ENCODE peak calls at places on chromosomes 2 and 18, in nine cellular contexts. Y is activated naive CD8-positive, alpha-beta T cell treated with anti-CD3 and anti-CD28 coated beads, Interleukin-2, amount 50 U/mL, for 24 hours; R is C1 segment of cervical spinal cord; Q is endothelial cell; F is activated naive CD4-positive, alpha-beta T cell; U is T-helper 1 cell; E is iris pigment epithelial cell; L is HuH-7.5; C is Calu3. X is an unnamed sample.

GRCh38 chr2:120419073-120419472 is 73.1 kb downstream of the INHBB start:
- DNase-seq in Y (no peak), R (no peak), Q (no peak), F (no peak), U (no peak), E (no peak), L (no peak), C (no peak), X (no peak)

GRCh38 chr2:126658910-126659613 is 3.1 kb downstream of the GYPC start:
- DNase-seq in Y (peak; percentile 69), R (no peak), Q (no peak), F (no peak), U (peak; percentile 24), E (peak; percentile 53), L (no peak), C (no peak), X (no peak)

GRCh38 chr18:11728247-11728646 is 39.2 kb downstream of the GNAL start:
- DNase-seq in Y (no peak), R (no peak), Q (peak; percentile 18), F (no peak), U (no peak), E (peak; percentile 35), L (no peak), C (no peak), X (no peak)

GRCh38 chr2:105329561-105330495 is at the start of gene TGFBRAP1:
- DNase-seq in Y (peak; percentile 57), R (peak; percentile 18), Q (peak; percentile 69), F (peak; percentile 5), U (peak; percentile 67), E (no peak), L (peak; percentile 62), C (peak; percentile 65), X (peak; percentile 68)

GRCh38 chr2:216081487-216082387 is at the start of the genes PECR and TMEM169:
- DNase-seq in Y (peak; percentile 79), R (peak; percentile 77), Q (peak; percentile 63), F (peak; percentile 48), U (peak; percentile 72), E (peak; percentile 58), L (peak; percentile 81), C (peak; percentile 87), X (peak; percentile 71)

GRCh38 chr2:219438453-219438852 is 3.8 kb downstream of the SPEG start:
- DNase-seq in Y (no peak), R (no peak), Q (no peak), F (no peak), U (no peak), E (no peak), L (no peak), C (no peak), X (no peak)

GRCh38 chr2:164599954-164600589 is 21.2 kb downstream of the GRB14 start:
- DNase-seq in Y (no peak), R (no peak), Q (peak; percentile 73), F (no peak), U (no peak), E (peak; percentile 82), L (no peak), C (peak; percentile 71), X (peak; percentile 27)

GRCh38 chr2:84493494-84493893 is 22.8 kb upstream of the DNAH6 start:
- DNase-seq in Y (no peak), R (no peak), Q (no peak), F (no peak), U (no peak), E (peak; percentile 83), L (no peak), C (no peak), X (peak; percentile 64)

GRCh38 chr2:72236445-72237067 is 88.9 kb upstream of the CYP26B1 start:
- DNase-seq in Y (no peak), R (no peak), Q (no peak), F (no peak), U (no peak), E (peak; percentile 89), L (no peak), C (no peak), X (peak; percentile 42)

GRCh38 chr2:200662727-200663126 is 76.9 kb downstream of the AOX1 start:
- DNase-seq in Y (no peak), R (no peak), Q (no peak), F (no peak), U (no peak), E (peak; percentile 75), L (no peak), C (peak; percentile 12), X (peak; percentile 61)

GRCh38 chr2:10930731-10931516 is 19.2 kb downstream of the KCNF1 start:
- DNase-seq in Y (no peak), R (no peak), Q (no peak), F (no peak), U (no peak), E (peak; percentile 16), L (no peak), C (no peak), X (no peak)

GRCh38 chr2:196174424-196174823 is 3.0 kb upstream of the STK17B start:
- DNase-seq in Y (no peak), R (no peak), Q (no peak), F (no peak), U (no peak), E (no peak), L (no peak), C (no peak), X (no peak)

GRCh38 chr2:170238776-170239175 is 60.8 kb downstream of the MYO3B start:
- DNase-seq in Y (no peak), R (no peak), Q (no peak), F (no peak), U (no peak), E (no peak), L (no peak), C (no peak), X (no peak)

GRCh38 chr2:171541202-171541884 is 19.1 kb downstream of the CYBRD1 start:
- DNase-seq in Y (no peak), R (no peak), Q (no peak), F (no peak), U (no peak), E (no peak), L (no peak), C (peak; percentile 42), X (no peak)

GRCh38 chr18:3248670-3249359 is 1.2 kb downstream of the MYL12A start:
- DNase-seq in Y (no peak), R (no peak), Q (no peak), F (no peak), U (no peak), E (peak; percentile 69), L (no peak), C (peak; percentile 30), X (no peak)

GRCh38 chr2:116754371-116755101 is 1060.0 kb upstream of the DDX18 start:
- DNase-seq in Y (no peak), R (no peak), Q (peak; percentile 10), F (no peak), U (no peak), E (no peak), L (no peak), C (no peak), X (peak; percentile 14)

GRCh38 chr2:37779611-37780010 is 108.2 kb upstream of the CDC42EP3 start:
- DNase-seq in Y (no peak), R (no peak), Q (no peak), F (no peak), U (no peak), E (no peak), L (no peak), C (no peak), X (no peak)

GRCh38 chr18:34729740-34730338 is 19.7 kb downstream of the DTNA start:
- DNase-seq in Y (no peak), R (no peak), Q (no peak), F (no peak), U (no peak), E (no peak), L (no peak), C (no peak), X (no peak)

GRCh38 chr2:240013343-240013742 is 11.8 kb downstream of the NDUFA10 start:
- DNase-seq in Y (no peak), R (no peak), Q (no peak), F (no peak), U (no peak), E (peak; percentile 47), L (no peak), C (no peak), X (no peak)

GRCh38 chr2:120887844-120888243 is 152.2 kb downstream of the GLI2 start:
- DNase-seq in Y (no peak), R (no peak), Q (no peak), F (no peak), U (no peak), E (no peak), L (no peak), C (no peak), X (no peak)

GRCh38 chr2:157699806-157700205 is 71.1 kb upstream of the ACVR1C start:
- DNase-seq in Y (no peak), R (no peak), Q (no peak), F (no peak), U (no peak), E (no peak), L (no peak), C (no peak), X (no peak)

GRCh38 chr2:30040147-30040546 is 106.7 kb upstream of the YPEL5 start:
- DNase-seq in Y (no peak), R (no peak), Q (no peak), F (no peak), U (no peak), E (no peak), L (no peak), C (no peak), X (no peak)

GRCh38 chr2:109689182-109689935 is 75.2 kb downstream of the SOWAHC start:
- DNase-seq in Y (no peak), R (no peak), Q (no peak), F (no peak), U (no peak), E (no peak), L (no peak), C (no peak), X (no peak)

GRCh38 chr2:216485745-216486144 is 12.9 kb upstream of the RPL37A start:
- DNase-seq in Y (no peak), R (no peak), Q (no peak), F (no peak), U (no peak), E (peak; percentile 31), L (no peak), C (no peak), X (no peak)

GRCh38 chr2:69957970-69958369 is 3.5 kb downstream of the ASPRV1 start:
- DNase-seq in Y (no peak), R (no peak), Q (no peak), F (no peak), U (no peak), E (no peak), L (no peak), C (no peak), X (no peak)

GRCh38 chr2:232421189-232421785 is 14.6 kb downstream of the ALPG start:
- DNase-seq in Y (no peak), R (no peak), Q (no peak), F (no peak), U (no peak), E (no peak), L (no peak), C (no peak), X (no peak)

GRCh38 chr2:199383006-199383405 is 74.7 kb downstream of the SATB2 start:
- DNase-seq in Y (no peak), R (no peak), Q (no peak), F (no peak), U (no peak), E (no peak), L (no peak), C (no peak), X (no peak)

GRCh38 chr2:158756976-158757375 is 38.1 kb upstream of the DAPL1 start:
- DNase-seq in Y (peak; percentile 4), R (no peak), Q (no peak), F (no peak), U (no peak), E (no peak), L (no peak), C (no peak), X (no peak)

GRCh38 chr2:158966321-158966720 is 2.1 kb upstream of the TANC1 start:
- DNase-seq in Y (no peak), R (no peak), Q (no peak), F (no peak), U (no peak), E (no peak), L (no peak), C (no peak), X (no peak)

GRCh38 chr2:231318954-231319353 is 76.6 kb upstream of the B3GNT7 start:
- DNase-seq in Y (no peak), R (no peak), Q (no peak), F (no peak), U (no peak), E (no peak), L (no peak), C (no peak), X (no peak)

GRCh38 chr18:28147674-28148171 is 29.2 kb downstream of the CDH2 start:
- DNase-seq in Y (no peak), R (no peak), Q (no peak), F (no peak), U (no peak), E (peak; percentile 97), L (no peak), C (no peak), X (no peak)

X was measured in MG63.